ENCODE peak calls at places on chromosomes 6 and 20, in eight cellular contexts. X is PC-3, R is cardiac fibroblast, J is HL-60, I is left ventricle myocardium inferior, G is neural progenitor cell, W is fibroblast of mammary gland, E is left lung. A is an unnamed sample.

GRCh38 chr6:26211963-26212362 is 124.7 kb downstream of the HFE start:
- DNase-seq in X (no peak), R (no peak), J (peak; percentile 24), I (no peak), G (no peak), W (no peak), E (no peak), A (no peak)

GRCh38 chr6:78483546-78483945 is 383.8 kb upstream of the IRAK1BP1 start:
- DNase-seq in X (no peak), R (no peak), J (no peak), I (no peak), G (no peak), W (peak; percentile 30), E (no peak), A (no peak)

GRCh38 chr20:39516964-39517363 is 554.8 kb downstream of the DHX35 start:
- DNase-seq in X (no peak), R (no peak), J (no peak), I (no peak), G (no peak), W (no peak), E (no peak), A (no peak)

GRCh38 chr6:24802271-24803059 is 3.7 kb upstream of the ARMH2 start:
- DNase-seq in X (peak; percentile 37), R (no peak), J (no peak), I (no peak), G (no peak), W (peak; percentile 50), E (no peak), A (no peak)

GRCh38 chr20:41072099-41072798 is 43.6 kb downstream of the TOP1 start:
- DNase-seq in X (peak; percentile 90), R (peak; percentile 89), J (no peak), I (no peak), G (no peak), W (peak; percentile 89), E (no peak), A (no peak)

GRCh38 chr6:147285087-147285855 is 81.1 kb downstream of the STXBP5 start:
- DNase-seq in X (peak; percentile 68), R (peak; percentile 75), J (peak; percentile 26), I (no peak), G (peak; percentile 31), W (peak; percentile 76), E (no peak), A (no peak)

GRCh38 chr6:132198040-132198439 is 203.2 kb downstream of the MOXD1 start:
- DNase-seq in X (peak; percentile 66), R (no peak), J (no peak), I (no peak), G (no peak), W (peak; percentile 39), E (no peak), A (no peak)

GRCh38 chr20:61050491-61050890 is 201.6 kb upstream of the CDH4 start:
- DNase-seq in X (no peak), R (no peak), J (no peak), I (no peak), G (no peak), W (no peak), E (no peak), A (no peak)

GRCh38 chr20:16147916-16148315 is 425.3 kb downstream of the KIF16B start:
- DNase-seq in X (no peak), R (no peak), J (no peak), I (no peak), G (no peak), W (no peak), E (no peak), A (no peak)

GRCh38 chr6:98777762-98778161 is 56.6 kb upstream of the POU3F2 start:
- DNase-seq in X (no peak), R (no peak), J (no peak), I (no peak), G (no peak), W (no peak), E (no peak), A (peak; percentile 32)

GRCh38 chr6:14464049-14464448 is 346.5 kb downstream of the CD83 start:
- DNase-seq in X (no peak), R (peak; percentile 67), J (no peak), I (no peak), G (peak; percentile 16), W (peak; percentile 54), E (no peak), A (no peak)

GRCh38 chr20:25514747-25515340 is 70.5 kb downstream of the NINL start:
- DNase-seq in X (no peak), R (no peak), J (no peak), I (no peak), G (no peak), W (no peak), E (no peak), A (no peak)

GRCh38 chr6:64084201-64084663 is 448.6 kb downstream of the PHF3 start:
- DNase-seq in X (peak; percentile 49), R (no peak), J (no peak), I (no peak), G (peak; percentile 2), W (no peak), E (no peak), A (no peak)

GRCh38 chr6:39268721-39269120 is 39.4 kb upstream of the KCNK5 start:
- DNase-seq in X (no peak), R (no peak), J (no peak), I (no peak), G (peak; percentile 60), W (no peak), E (no peak), A (no peak)

GRCh38 chr6:69706724-69707123 is 90.1 kb downstream of the LMBRD1 start:
- DNase-seq in X (no peak), R (no peak), J (no peak), I (no peak), G (no peak), W (no peak), E (no peak), A (no peak)

GRCh38 chr20:47406849-47407682 is 50.6 kb upstream of the ZMYND8 start:
- DNase-seq in X (peak; percentile 35), R (peak; percentile 41), J (no peak), I (no peak), G (no peak), W (peak; percentile 41), E (no peak), A (no peak)

GRCh38 chr6:136134751-136135150 is 115.4 kb downstream of the MTFR2 start:
- DNase-seq in X (no peak), R (no peak), J (no peak), I (no peak), G (no peak), W (no peak), E (no peak), A (no peak)

GRCh38 chr20:35845561-35845960 is 73.7 kb downstream of the PHF20 start:
- DNase-seq in X (no peak), R (no peak), J (no peak), I (no peak), G (no peak), W (peak; percentile 39), E (no peak), A (no peak)
- H3K4me3 ChIP-seq in X (no peak overlapping the region), R (no peak overlapping the region), J (no peak overlapping the region), I (no peak overlapping the region), G (no peak overlapping the region), W (no peak overlapping the region), E (no peak overlapping the region), A (no peak overlapping the region)

GRCh38 chr6:107218142-107218541 is 102.8 kb upstream of the BEND3 start:
- DNase-seq in X (no peak), R (no peak), J (no peak), I (no peak), G (no peak), W (no peak), E (no peak), A (no peak)

GRCh38 chr6:107217248-107217647 is 101.9 kb upstream of the BEND3 start:
- DNase-seq in X (no peak), R (no peak), J (no peak), I (no peak), G (no peak), W (no peak), E (no peak), A (no peak)

GRCh38 chr6:107215334-107215733 is 100.0 kb upstream of the BEND3 start:
- DNase-seq in X (no peak), R (no peak), J (no peak), I (no peak), G (no peak), W (no peak), E (no peak), A (no peak)

GRCh38 chr6:107216197-107216933 is 101.0 kb upstream of the BEND3 start:
- DNase-seq in X (no peak), R (no peak), J (no peak), I (no peak), G (no peak), W (no peak), E (no peak), A (no peak)

GRCh38 chr6:107214655-107215054 is 99.3 kb upstream of the BEND3 start:
- DNase-seq in X (no peak), R (no peak), J (no peak), I (no peak), G (no peak), W (no peak), E (no peak), A (no peak)
- TF ChIP-seq CTCF in X (no peak), R (no peak), J (no peak), I (no peak), G (no peak), W (no peak), E (no peak), A (no peak)

GRCh38 chr20:37669062-37669772 is 24.6 kb upstream of the CTNNBL1 start:
- DNase-seq in X (peak; percentile 63), R (no peak), J (peak; percentile 18), I (no peak), G (peak; percentile 25), W (no peak), E (no peak), A (no peak)

GRCh38 chr20:37669773-37670236 is 24.0 kb upstream of the CTNNBL1 start:
- DNase-seq in X (no peak), R (no peak), J (no peak), I (no peak), G (no peak), W (no peak), E (no peak), A (no peak)

GRCh38 chr20:37672143-37672542 is 21.7 kb upstream of the CTNNBL1 start:
- DNase-seq in X (no peak), R (no peak), J (no peak), I (no peak), G (no peak), W (no peak), E (no peak), A (no peak)

GRCh38 chr20:37668166-37668565 is 25.7 kb upstream of the CTNNBL1 start:
- DNase-seq in X (no peak), R (no peak), J (no peak), I (no peak), G (no peak), W (no peak), E (no peak), A (no peak)

DNA sequence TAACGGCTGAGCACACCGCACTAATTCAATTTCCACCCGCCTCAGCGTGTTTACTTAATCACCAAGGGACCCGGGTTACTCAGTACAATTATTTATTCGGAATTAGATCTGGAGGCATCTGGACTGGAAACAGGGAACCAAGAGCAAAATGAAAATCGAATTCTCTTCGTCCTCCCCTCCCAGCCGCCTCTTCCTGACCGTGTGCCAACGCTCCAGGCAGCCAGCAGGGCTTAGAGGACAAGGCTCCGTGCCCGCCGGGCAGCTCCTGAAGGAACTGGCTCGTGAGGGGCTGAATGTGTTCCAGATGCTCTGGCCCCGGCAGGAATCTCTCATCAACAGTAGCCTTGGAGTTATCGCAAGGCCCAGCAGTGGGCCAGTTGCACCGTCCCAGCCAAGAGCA is 23.4 kb upstream of the CTNNBL1 start:
- DNase-seq in X (no peak), R (no peak), J (no peak), I (no peak), G (peak; percentile 26), W (no peak), E (no peak), A (no peak)
- H3K4me3 ChIP-seq in X (peak overlapping the region; percentile 50), R (no peak overlapping the region), J (no peak overlapping the region), I (peak overlapping the region; percentile 49), G (no peak overlapping the region), W (no peak overlapping the region), E (no peak overlapping the region), A (no peak overlapping the region)

GRCh38 chr6:124854338-124854922 is 107.8 kb upstream of the RNF217 start:
- DNase-seq in X (peak; percentile 16), R (peak; percentile 10), J (no peak), I (no peak), G (no peak), W (no peak), E (no peak), A (no peak)
- TF ChIP-seq CTCF in X (peak; percentile 54), R (peak; percentile 28), J (no peak), I (peak; percentile 40), G (peak; percentile 48), W (peak; percentile 25), E (no peak), A (no peak)

A was measured in GM06990.